ENCODE peak calls at places on chromosome 10, in nine cellular contexts. P, B, O, V, M, K, Y, T and Z are unnamed samples.

GRCh38 chr10:20949967-20950366 is 52.9 kb upstream of the NEBL start:
- DNase-seq in P (no peak), B (no peak), O (no peak), V (no peak), M (no peak), K (no peak), Y (no peak), T (no peak), Z (no peak)

GRCh38 chr10:119316729-119317097 is 109.3 kb downstream of the GRK5 start:
- DNase-seq in P (peak), B (peak), O (no peak), V (peak), M (no peak), K (no peak), Y (no peak), T (no peak), Z (no peak)

GRCh38 chr10:9274206-9274755 is 1219.8 kb downstream of the GATA3 start:
- DNase-seq in P (no peak), B (no peak), O (no peak), V (no peak), M (no peak), K (no peak), Y (no peak), T (no peak), Z (no peak)

GRCh38 chr10:77116904-77117303 is 520.7 kb downstream of the KCNMA1 start:
- DNase-seq in P (no peak), B (no peak), O (no peak), V (no peak), M (no peak), K (no peak), Y (no peak), T (no peak), Z (no peak)

GRCh38 chr10:92590623-92591549 is 2.0 kb upstream of the KIF11 start:
- DNase-seq in P (peak), B (peak), O (peak), V (no peak), M (peak), K (no peak), Y (no peak), T (no peak), Z (no peak)

GRCh38 chr10:19572056-19572455 is 244.2 kb upstream of the PLXDC2 start:
- DNase-seq in P (peak), B (no peak), O (no peak), V (no peak), M (no peak), K (no peak), Y (no peak), T (no peak), Z (no peak)

GRCh38 chr10:64659311-64659710 is 1138.1 kb downstream of the REEP3 start:
- DNase-seq in P (no peak), B (no peak), O (no peak), V (no peak), M (no peak), K (no peak), Y (no peak), T (no peak), Z (no peak)

GRCh38 chr10:78721231-78721630 is 347.5 kb upstream of the ZMIZ1 start:
- DNase-seq in P (no peak), B (no peak), O (no peak), V (no peak), M (no peak), K (no peak), Y (no peak), T (no peak), Z (no peak)

GRCh38 chr10:29412452-29413004 is 123.7 kb downstream of the LYZL1 start:
- DNase-seq in P (peak), B (no peak), O (no peak), V (no peak), M (no peak), K (no peak), Y (no peak), T (no peak), Z (no peak)

GRCh38 chr10:132446661-132447445 is 49.9 kb downstream of the PWWP2B start:
- DNase-seq in P (peak), B (peak), O (peak), V (no peak), M (no peak), K (peak), Y (peak), T (no peak), Z (no peak)

GRCh38 chr10:88386878-88387773 is 196.0 kb downstream of the RNLS start:
- DNase-seq in P (peak), B (peak), O (no peak), V (no peak), M (no peak), K (no peak), Y (no peak), T (no peak), Z (no peak)

GRCh38 chr10:88968316-88968882 is 15.8 kb upstream of the ACTA2 start:
- DNase-seq in P (peak), B (no peak), O (no peak), V (no peak), M (no peak), K (no peak), Y (no peak), T (no peak), Z (no peak)

GRCh38 chr10:65294329-65294728 is 1631.5 kb upstream of the LRRTM3 start:
- DNase-seq in P (no peak), B (no peak), O (no peak), V (no peak), M (no peak), K (no peak), Y (no peak), T (no peak), Z (no peak)

GRCh38 chr10:97937928-97938327 is 88.3 kb downstream of the GOLGA7B start:
- DNase-seq in P (no peak), B (no peak), O (no peak), V (no peak), M (no peak), K (no peak), Y (no peak), T (no peak), Z (no peak)

GRCh38 chr10:131726460-131726861 is 174.3 kb upstream of the PPP2R2D start:
- DNase-seq in P (no peak), B (no peak), O (peak), V (no peak), M (peak), K (no peak), Y (peak), T (no peak), Z (no peak)

GRCh38 chr10:58486821-58487220 is 25.9 kb upstream of the BICC1 start:
- DNase-seq in P (no peak), B (no peak), O (no peak), V (no peak), M (no peak), K (no peak), Y (no peak), T (no peak), Z (no peak)

GRCh38 chr10:14423111-14423744 is 92.5 kb upstream of the FRMD4A start:
- DNase-seq in P (no peak), B (no peak), O (no peak), V (no peak), M (no peak), K (no peak), Y (no peak), T (no peak), Z (no peak)

GRCh38 chr10:3716093-3716492 is 68.9 kb downstream of the KLF6 start:
- DNase-seq in P (no peak), B (no peak), O (no peak), V (no peak), M (no peak), K (no peak), Y (no peak), T (no peak), Z (no peak)

GRCh38 chr10:55091691-55092328 is 290.8 kb upstream of the PCDH15 start:
- DNase-seq in P (peak), B (no peak), O (peak), V (no peak), M (no peak), K (no peak), Y (no peak), T (no peak), Z (no peak)

GRCh38 chr10:32713560-32713959 is 244.5 kb downstream of the ITGB1 start:
- DNase-seq in P (no peak), B (peak), O (no peak), V (no peak), M (no peak), K (no peak), Y (no peak), T (no peak), Z (no peak)

GRCh38 chr10:75660833-75661232 is 229.4 kb downstream of the LRMDA start:
- DNase-seq in P (no peak), B (no peak), O (peak), V (no peak), M (no peak), K (no peak), Y (no peak), T (no peak), Z (no peak)

GRCh38 chr10:78491812-78492211 is 458.1 kb downstream of the RPS24 start:
- DNase-seq in P (no peak), B (no peak), O (no peak), V (no peak), M (no peak), K (no peak), Y (no peak), T (no peak), Z (no peak)

GRCh38 chr10:78424721-78425120 is 391.1 kb downstream of the RPS24 start:
- DNase-seq in P (no peak), B (no peak), O (no peak), V (no peak), M (no peak), K (no peak), Y (no peak), T (no peak), Z (no peak)

GRCh38 chr10:50885097-50885859 is at the start of gene A1CF:
- DNase-seq in P (no peak), B (no peak), O (no peak), V (no peak), M (no peak), K (no peak), Y (no peak), T (no peak), Z (no peak)

GRCh38 chr10:114337510-114338462 is 66.5 kb downstream of the AFAP1L2 start:
- DNase-seq in P (no peak), B (no peak), O (no peak), V (no peak), M (no peak), K (no peak), Y (no peak), T (no peak), Z (no peak)

GRCh38 chr10:102419561-102420442 is 834 bp upstream of the FBXL15 start:
- DNase-seq in P (peak), B (peak), O (peak), V (no peak), M (peak), K (peak), Y (peak), T (no peak), Z (no peak)

GRCh38 chr10:13891542-13892431 is 305.0 kb downstream of the PRPF18 start:
- DNase-seq in P (peak), B (peak), O (peak), V (no peak), M (no peak), K (no peak), Y (peak), T (no peak), Z (no peak)

GRCh38 chr10:66627156-66627555 is 298.7 kb upstream of the LRRTM3 start:
- DNase-seq in P (peak), B (no peak), O (peak), V (no peak), M (no peak), K (no peak), Y (no peak), T (no peak), Z (no peak)

GRCh38 chr10:92753865-92754264 is 64.1 kb downstream of the HHEX start:
- DNase-seq in P (no peak), B (no peak), O (no peak), V (no peak), M (no peak), K (no peak), Y (no peak), T (no peak), Z (no peak)

GRCh38 chr10:110425684-110426293 is 71.9 kb upstream of the DUSP5 start:
- DNase-seq in P (peak), B (peak), O (no peak), V (peak), M (no peak), K (no peak), Y (no peak), T (no peak), Z (no peak)

GRCh38 chr10:124614003-124614659 is 130.0 kb downstream of the FAM53B start:
- DNase-seq in P (no peak), B (no peak), O (no peak), V (no peak), M (no peak), K (no peak), Y (no peak), T (no peak), Z (no peak)

GRCh38 chr10:128180843-128181242 is 54.6 kb upstream of the MKI67 start:
- DNase-seq in P (no peak), B (no peak), O (no peak), V (no peak), M (no peak), K (peak), Y (no peak), T (no peak), Z (peak)

GRCh38 chr10:29530112-29530976 is 104.4 kb downstream of the SVIL start:
- DNase-seq in P (no peak), B (no peak), O (no peak), V (no peak), M (no peak), K (no peak), Y (no peak), T (no peak), Z (no peak)

GRCh38 chr10:129192344-129193128 is 274.5 kb upstream of the MGMT start:
- DNase-seq in P (no peak), B (no peak), O (no peak), V (no peak), M (no peak), K (no peak), Y (no peak), T (no peak), Z (no peak)

GRCh38 chr10:113268186-113268585 is 284.7 kb upstream of the HABP2 start:
- DNase-seq in P (peak), B (no peak), O (no peak), V (peak), M (no peak), K (no peak), Y (no peak), T (no peak), Z (no peak)

GRCh38 chr10:89064764-89065163 is 74.2 kb downstream of the FAS start:
- DNase-seq in P (peak), B (no peak), O (no peak), V (no peak), M (no peak), K (no peak), Y (no peak), T (no peak), Z (no peak)

GRCh38 chr10:24952146-24952700 is at the start of gene PRTFDC1:
- DNase-seq in P (peak), B (peak), O (peak), V (no peak), M (peak), K (no peak), Y (no peak), T (no peak), Z (no peak)

GRCh38 chr10:436013-436697 is 253.3 kb downstream of the DIP2C start:
- DNase-seq in P (no peak), B (no peak), O (no peak), V (no peak), M (no peak), K (no peak), Y (peak), T (no peak), Z (no peak)